ENCODE peak calls at places on chromosomes 7 and 10, in nine cellular contexts. One of them, this sample, is unnamed.

GRCh38 chr7:41459623-41460256 is 243.2 kb downstream of the INHBA start:
- DNase-seq in astrocyte: no peak
- DNase-seq in astrocyte of the spinal cord: no peak
- DNase-seq in GM10248: no peak
- DNase-seq in HTR-8/SVneo: no peak
- DNase-seq in NCI-H1092: no peak
- DNase-seq in activated T-cell treated with anti-CD3 and anti-CD28 coated beads for 48 hours: no peak
- DNase-seq in fibroblast of villous mesenchyme: peak
- DNase-seq in kidney glomerular epithelial cell: no peak
- DNase-seq in this sample: no peak

GRCh38 chr7:21942955-21943354 is 2.7 kb downstream of the CDCA7L start:
- DNase-seq in astrocyte of the spinal cord: no peak
- DNase-seq in astrocyte: no peak
- DNase-seq in NCI-H1092: no peak
- DNase-seq in HTR-8/SVneo: no peak
- DNase-seq in fibroblast of villous mesenchyme: no peak
- DNase-seq in activated T-cell treated with anti-CD3 and anti-CD28 coated beads for 48 hours: no peak
- DNase-seq in kidney glomerular epithelial cell: no peak
- DNase-seq in GM10248: no peak
- DNase-seq in this sample: no peak

GRCh38 chr10:110323503-110323902 is 18.8 kb upstream of the SMNDC1 start:
- DNase-seq in astrocyte: peak
- DNase-seq in kidney glomerular epithelial cell: peak
- DNase-seq in activated T-cell treated with anti-CD3 and anti-CD28 coated beads for 48 hours: no peak
- DNase-seq in GM10248: no peak
- DNase-seq in HTR-8/SVneo: peak
- DNase-seq in NCI-H1092: no peak
- DNase-seq in astrocyte of the spinal cord: peak
- DNase-seq in fibroblast of villous mesenchyme: peak
- DNase-seq in this sample: no peak

GRCh38 chr7:75993689-75994387 is 557 bp downstream of the TMEM120A start:
- DNase-seq in NCI-H1092: no peak
- DNase-seq in kidney glomerular epithelial cell: no peak
- DNase-seq in astrocyte: peak
- DNase-seq in GM10248: peak
- DNase-seq in fibroblast of villous mesenchyme: peak
- DNase-seq in astrocyte of the spinal cord: peak
- DNase-seq in activated T-cell treated with anti-CD3 and anti-CD28 coated beads for 48 hours: no peak
- DNase-seq in HTR-8/SVneo: peak
- DNase-seq in this sample: no peak

GRCh38 chr10:87547734-87548311 is 43.1 kb downstream of the MINPP1 start:
- DNase-seq in fibroblast of villous mesenchyme: peak
- DNase-seq in astrocyte: peak
- DNase-seq in HTR-8/SVneo: no peak
- DNase-seq in astrocyte of the spinal cord: peak
- DNase-seq in kidney glomerular epithelial cell: peak
- DNase-seq in NCI-H1092: no peak
- DNase-seq in activated T-cell treated with anti-CD3 and anti-CD28 coated beads for 48 hours: no peak
- DNase-seq in GM10248: no peak
- DNase-seq in this sample: no peak

GRCh38 chr10:107623292-107623691 is 458.8 kb upstream of the SORCS1 start:
- DNase-seq in fibroblast of villous mesenchyme: no peak
- DNase-seq in HTR-8/SVneo: no peak
- DNase-seq in astrocyte: no peak
- DNase-seq in activated T-cell treated with anti-CD3 and anti-CD28 coated beads for 48 hours: no peak
- DNase-seq in kidney glomerular epithelial cell: no peak
- DNase-seq in NCI-H1092: no peak
- DNase-seq in GM10248: no peak
- DNase-seq in astrocyte of the spinal cord: no peak
- DNase-seq in this sample: no peak

GRCh38 chr7:94962661-94963060 is 55.3 kb downstream of the PPP1R9A start:
- DNase-seq in astrocyte of the spinal cord: no peak
- DNase-seq in kidney glomerular epithelial cell: no peak
- DNase-seq in NCI-H1092: no peak
- DNase-seq in fibroblast of villous mesenchyme: no peak
- DNase-seq in HTR-8/SVneo: no peak
- DNase-seq in activated T-cell treated with anti-CD3 and anti-CD28 coated beads for 48 hours: no peak
- DNase-seq in astrocyte: no peak
- DNase-seq in GM10248: no peak
- DNase-seq in this sample: no peak

GRCh38 chr10:98376485-98376884 is 38.5 kb downstream of the PYROXD2 start:
- DNase-seq in kidney glomerular epithelial cell: peak
- DNase-seq in HTR-8/SVneo: peak
- DNase-seq in astrocyte: peak
- DNase-seq in fibroblast of villous mesenchyme: peak
- DNase-seq in NCI-H1092: no peak
- DNase-seq in activated T-cell treated with anti-CD3 and anti-CD28 coated beads for 48 hours: no peak
- DNase-seq in GM10248: no peak
- DNase-seq in astrocyte of the spinal cord: no peak
- DNase-seq in this sample: no peak

GRCh38 chr7:79180533-79180932 is 272.9 kb downstream of the MAGI2 start:
- DNase-seq in NCI-H1092: no peak
- DNase-seq in GM10248: no peak
- DNase-seq in astrocyte: no peak
- DNase-seq in activated T-cell treated with anti-CD3 and anti-CD28 coated beads for 48 hours: no peak
- DNase-seq in kidney glomerular epithelial cell: no peak
- DNase-seq in HTR-8/SVneo: no peak
- DNase-seq in fibroblast of villous mesenchyme: no peak
- DNase-seq in astrocyte of the spinal cord: no peak
- DNase-seq in this sample: no peak

GRCh38 chr10:86355571-86356038 is 11.0 kb downstream of the GRID1 start:
- DNase-seq in GM10248: no peak
- DNase-seq in astrocyte: no peak
- DNase-seq in HTR-8/SVneo: no peak
- DNase-seq in kidney glomerular epithelial cell: no peak
- DNase-seq in activated T-cell treated with anti-CD3 and anti-CD28 coated beads for 48 hours: no peak
- DNase-seq in astrocyte of the spinal cord: no peak
- DNase-seq in NCI-H1092: peak
- DNase-seq in fibroblast of villous mesenchyme: no peak
- DNase-seq in this sample: no peak

GRCh38 chr10:78255796-78256638 is 222.4 kb downstream of the RPS24 start:
- DNase-seq in NCI-H1092: no peak
- DNase-seq in fibroblast of villous mesenchyme: peak
- DNase-seq in astrocyte: peak
- DNase-seq in GM10248: no peak
- DNase-seq in kidney glomerular epithelial cell: peak
- DNase-seq in HTR-8/SVneo: peak
- DNase-seq in activated T-cell treated with anti-CD3 and anti-CD28 coated beads for 48 hours: no peak
- DNase-seq in astrocyte of the spinal cord: peak
- DNase-seq in this sample: no peak

GRCh38 chr7:117019786-117020604 is 66.7 kb downstream of the ST7 start:
- DNase-seq in activated T-cell treated with anti-CD3 and anti-CD28 coated beads for 48 hours: no peak
- DNase-seq in astrocyte of the spinal cord: peak
- DNase-seq in GM10248: no peak
- DNase-seq in fibroblast of villous mesenchyme: peak
- DNase-seq in kidney glomerular epithelial cell: peak
- DNase-seq in HTR-8/SVneo: peak
- DNase-seq in NCI-H1092: peak
- DNase-seq in astrocyte: peak
- DNase-seq in this sample: no peak

GRCh38 chr10:51180141-51180540 is 105.9 kb downstream of the PRKG1 start:
- DNase-seq in kidney glomerular epithelial cell: no peak
- DNase-seq in NCI-H1092: no peak
- DNase-seq in activated T-cell treated with anti-CD3 and anti-CD28 coated beads for 48 hours: no peak
- DNase-seq in astrocyte: no peak
- DNase-seq in GM10248: no peak
- DNase-seq in astrocyte of the spinal cord: no peak
- DNase-seq in HTR-8/SVneo: no peak
- DNase-seq in fibroblast of villous mesenchyme: no peak
- DNase-seq in this sample: no peak

GRCh38 chr10:121593676-121594075 is 4.6 kb downstream of the FGFR2 start:
- DNase-seq in activated T-cell treated with anti-CD3 and anti-CD28 coated beads for 48 hours: no peak
- DNase-seq in HTR-8/SVneo: no peak
- DNase-seq in astrocyte: no peak
- DNase-seq in kidney glomerular epithelial cell: no peak
- DNase-seq in astrocyte of the spinal cord: no peak
- DNase-seq in NCI-H1092: no peak
- DNase-seq in GM10248: no peak
- DNase-seq in fibroblast of villous mesenchyme: no peak
- DNase-seq in this sample: no peak

GRCh38 chr7:150903627-150904026 is 51.3 kb downstream of the AOC1 start:
- DNase-seq in HTR-8/SVneo: peak
- DNase-seq in astrocyte: peak
- DNase-seq in kidney glomerular epithelial cell: no peak
- DNase-seq in astrocyte of the spinal cord: peak
- DNase-seq in fibroblast of villous mesenchyme: peak
- DNase-seq in GM10248: peak
- DNase-seq in activated T-cell treated with anti-CD3 and anti-CD28 coated beads for 48 hours: no peak
- DNase-seq in NCI-H1092: peak
- DNase-seq in this sample: no peak

GRCh38 chr10:15794569-15794968 is 65.7 kb downstream of the MINDY3 start:
- DNase-seq in GM10248: no peak
- DNase-seq in NCI-H1092: no peak
- DNase-seq in astrocyte: no peak
- DNase-seq in astrocyte of the spinal cord: no peak
- DNase-seq in fibroblast of villous mesenchyme: no peak
- DNase-seq in kidney glomerular epithelial cell: no peak
- DNase-seq in HTR-8/SVneo: no peak
- DNase-seq in activated T-cell treated with anti-CD3 and anti-CD28 coated beads for 48 hours: no peak
- DNase-seq in this sample: no peak

GRCh38 chr10:123847686-123848432 is 43.7 kb downstream of the CPXM2 start:
- DNase-seq in kidney glomerular epithelial cell: no peak
- DNase-seq in GM10248: no peak
- DNase-seq in astrocyte of the spinal cord: no peak
- DNase-seq in HTR-8/SVneo: no peak
- DNase-seq in astrocyte: no peak
- DNase-seq in fibroblast of villous mesenchyme: peak
- DNase-seq in activated T-cell treated with anti-CD3 and anti-CD28 coated beads for 48 hours: no peak
- DNase-seq in NCI-H1092: no peak
- DNase-seq in this sample: no peak

GRCh38 chr10:13939391-13939790 is 352.6 kb downstream of the PRPF18 start:
- DNase-seq in fibroblast of villous mesenchyme: no peak
- DNase-seq in GM10248: no peak
- DNase-seq in astrocyte of the spinal cord: peak
- DNase-seq in NCI-H1092: no peak
- DNase-seq in kidney glomerular epithelial cell: no peak
- DNase-seq in activated T-cell treated with anti-CD3 and anti-CD28 coated beads for 48 hours: no peak
- DNase-seq in HTR-8/SVneo: no peak
- DNase-seq in astrocyte: peak
- DNase-seq in this sample: no peak

GRCh38 chr10:15325243-15326002 is 45.7 kb downstream of the FAM171A1 start:
- DNase-seq in activated T-cell treated with anti-CD3 and anti-CD28 coated beads for 48 hours: no peak
- DNase-seq in GM10248: no peak
- DNase-seq in fibroblast of villous mesenchyme: peak
- DNase-seq in astrocyte of the spinal cord: peak
- DNase-seq in HTR-8/SVneo: peak
- DNase-seq in kidney glomerular epithelial cell: peak
- DNase-seq in NCI-H1092: no peak
- DNase-seq in astrocyte: peak
- DNase-seq in this sample: no peak

GRCh38 chr10:16828731-16829175 is 11.5 kb upstream of the RSU1 start:
- DNase-seq in astrocyte of the spinal cord: peak
- DNase-seq in kidney glomerular epithelial cell: peak
- DNase-seq in HTR-8/SVneo: no peak
- DNase-seq in astrocyte: peak
- DNase-seq in fibroblast of villous mesenchyme: peak
- DNase-seq in GM10248: no peak
- DNase-seq in NCI-H1092: no peak
- DNase-seq in activated T-cell treated with anti-CD3 and anti-CD28 coated beads for 48 hours: no peak
- DNase-seq in this sample: no peak

GRCh38 chr10:37737336-37737735 is 120.1 kb downstream of the ZNF248 start:
- DNase-seq in kidney glomerular epithelial cell: no peak
- DNase-seq in astrocyte of the spinal cord: no peak
- DNase-seq in fibroblast of villous mesenchyme: no peak
- DNase-seq in HTR-8/SVneo: no peak
- DNase-seq in NCI-H1092: no peak
- DNase-seq in astrocyte: no peak
- DNase-seq in GM10248: no peak
- DNase-seq in activated T-cell treated with anti-CD3 and anti-CD28 coated beads for 48 hours: no peak
- DNase-seq in this sample: no peak

GRCh38 chr10:76035728-76036409 is 604.4 kb downstream of the LRMDA start:
- DNase-seq in GM10248: no peak
- DNase-seq in astrocyte: no peak
- DNase-seq in fibroblast of villous mesenchyme: no peak
- DNase-seq in kidney glomerular epithelial cell: no peak
- DNase-seq in astrocyte of the spinal cord: no peak
- DNase-seq in HTR-8/SVneo: no peak
- DNase-seq in activated T-cell treated with anti-CD3 and anti-CD28 coated beads for 48 hours: no peak
- DNase-seq in NCI-H1092: no peak
- DNase-seq in this sample: no peak

GRCh38 chr7:150803161-150803860 is 2.7 kb downstream of the TMEM176A start:
- DNase-seq in astrocyte: no peak
- DNase-seq in GM10248: no peak
- DNase-seq in HTR-8/SVneo: no peak
- DNase-seq in kidney glomerular epithelial cell: no peak
- DNase-seq in activated T-cell treated with anti-CD3 and anti-CD28 coated beads for 48 hours: no peak
- DNase-seq in NCI-H1092: no peak
- DNase-seq in astrocyte of the spinal cord: no peak
- DNase-seq in fibroblast of villous mesenchyme: no peak
- DNase-seq in this sample: no peak

GRCh38 chr10:126663328-126663727 is 7.2 kb downstream of the C10orf90 start:
- DNase-seq in astrocyte of the spinal cord: peak
- DNase-seq in activated T-cell treated with anti-CD3 and anti-CD28 coated beads for 48 hours: peak
- DNase-seq in NCI-H1092: peak
- DNase-seq in HTR-8/SVneo: no peak
- DNase-seq in kidney glomerular epithelial cell: no peak
- DNase-seq in fibroblast of villous mesenchyme: peak
- DNase-seq in astrocyte: peak
- DNase-seq in GM10248: no peak
- DNase-seq in this sample: no peak

GRCh38 chr10:122468923-122469781 is 7.8 kb downstream of the HTRA1 start:
- DNase-seq in NCI-H1092: no peak
- DNase-seq in GM10248: no peak
- DNase-seq in astrocyte: peak
- DNase-seq in fibroblast of villous mesenchyme: peak
- DNase-seq in kidney glomerular epithelial cell: peak
- DNase-seq in activated T-cell treated with anti-CD3 and anti-CD28 coated beads for 48 hours: no peak
- DNase-seq in HTR-8/SVneo: peak
- DNase-seq in astrocyte of the spinal cord: peak
- DNase-seq in this sample: no peak

GRCh38 chr10:54363390-54363789 is 437.6 kb downstream of the PCDH15 start:
- DNase-seq in NCI-H1092: no peak
- DNase-seq in astrocyte: no peak
- DNase-seq in HTR-8/SVneo: no peak
- DNase-seq in astrocyte of the spinal cord: no peak
- DNase-seq in kidney glomerular epithelial cell: no peak
- DNase-seq in GM10248: no peak
- DNase-seq in activated T-cell treated with anti-CD3 and anti-CD28 coated beads for 48 hours: no peak
- DNase-seq in fibroblast of villous mesenchyme: no peak
- DNase-seq in this sample: no peak

GRCh38 chr7:127477285-127478039 is 85.0 kb upstream of the ZNF800 start:
- DNase-seq in astrocyte: no peak
- DNase-seq in NCI-H1092: no peak
- DNase-seq in astrocyte of the spinal cord: no peak
- DNase-seq in kidney glomerular epithelial cell: no peak
- DNase-seq in fibroblast of villous mesenchyme: no peak
- DNase-seq in activated T-cell treated with anti-CD3 and anti-CD28 coated beads for 48 hours: no peak
- DNase-seq in HTR-8/SVneo: no peak
- DNase-seq in GM10248: no peak
- DNase-seq in this sample: no peak

GRCh38 chr7:148014473-148014872 is 576.1 kb upstream of the C7orf33 start:
- DNase-seq in kidney glomerular epithelial cell: no peak
- DNase-seq in astrocyte of the spinal cord: no peak
- DNase-seq in HTR-8/SVneo: no peak
- DNase-seq in activated T-cell treated with anti-CD3 and anti-CD28 coated beads for 48 hours: no peak
- DNase-seq in astrocyte: no peak
- DNase-seq in GM10248: no peak
- DNase-seq in NCI-H1092: peak
- DNase-seq in fibroblast of villous mesenchyme: no peak
- DNase-seq in this sample: no peak

GRCh38 chr10:12847361-12847975 is 154.0 kb downstream of the CCDC3 start:
- DNase-seq in fibroblast of villous mesenchyme: no peak
- DNase-seq in NCI-H1092: no peak
- DNase-seq in astrocyte of the spinal cord: no peak
- DNase-seq in HTR-8/SVneo: no peak
- DNase-seq in kidney glomerular epithelial cell: no peak
- DNase-seq in GM10248: no peak
- DNase-seq in astrocyte: no peak
- DNase-seq in activated T-cell treated with anti-CD3 and anti-CD28 coated beads for 48 hours: peak
- DNase-seq in this sample: no peak

GRCh38 chr10:120948889-120949382 is 97.8 kb downstream of the WDR11 start:
- DNase-seq in fibroblast of villous mesenchyme: peak
- DNase-seq in kidney glomerular epithelial cell: peak
- DNase-seq in astrocyte: peak
- DNase-seq in astrocyte of the spinal cord: peak
- DNase-seq in HTR-8/SVneo: peak
- DNase-seq in NCI-H1092: no peak
- DNase-seq in activated T-cell treated with anti-CD3 and anti-CD28 coated beads for 48 hours: peak
- DNase-seq in GM10248: peak
- DNase-seq in this sample: no peak

GRCh38 chr10:129761166-129761565 is 202.9 kb downstream of the EBF3 start:
- DNase-seq in NCI-H1092: no peak
- DNase-seq in astrocyte of the spinal cord: no peak
- DNase-seq in HTR-8/SVneo: no peak
- DNase-seq in fibroblast of villous mesenchyme: no peak
- DNase-seq in activated T-cell treated with anti-CD3 and anti-CD28 coated beads for 48 hours: no peak
- DNase-seq in astrocyte: no peak
- DNase-seq in kidney glomerular epithelial cell: no peak
- DNase-seq in GM10248: no peak
- DNase-seq in this sample: no peak

This sample was measured in GM12878.